ENCODE peak calls at places on chromosomes 7 and 10, in four cellular contexts. V is astrocyte of the spinal cord, A is NB4, S is HCT116. X is an unnamed sample.
A peak's percentile ranks its signal among the peaks of the same experiment; 100 is the strongest.

GRCh38 chr7:137950263-137950621 is 51.6 kb downstream of the CREB3L2 start:
- DNase-seq in S (no peak), V (no peak), A (no peak), X (no peak)

GRCh38 chr7:106110238-106110560 is 1.9 kb downstream of the SYPL1 start:
- DNase-seq in S (no peak), A (peak; percentile 64), V (peak; percentile 9), X (no peak)

GRCh38 chr10:31749981-31750850 is 178.4 kb downstream of the ARHGAP12 start:
- DNase-seq in A (no peak), V (peak; percentile 42), S (no peak), X (no peak)

GRCh38 chr7:159166530-159166929 is 21.9 kb upstream of the VIPR2 start:
- DNase-seq in V (no peak), S (no peak), A (no peak), X (no peak)

GRCh38 chr10:49803988-49804387 is 41.9 kb upstream of the OGDHL start:
- DNase-seq in A (no peak), S (no peak), V (no peak), X (no peak)

GRCh38 chr10:121645696-121646095 is 47.5 kb upstream of the FGFR2 start:
- DNase-seq in S (no peak), V (no peak), A (no peak), X (no peak)

GRCh38 chr7:125775319-125775718 is 845.7 kb upstream of the POT1 start:
- DNase-seq in S (no peak), A (no peak), V (no peak), X (no peak)

GRCh38 chr10:95221124-95221523 is 27.1 kb downstream of the ACSM6 start:
- DNase-seq in V (peak; percentile 50), A (no peak), S (no peak), X (no peak)

GRCh38 chr10:23534761-23535160 is 95.9 kb downstream of the OTUD1 start:
- DNase-seq in S (no peak), V (no peak), A (no peak), X (no peak)

GRCh38 chr10:46094197-46094500 is 48.1 kb upstream of the MSMB start:
- DNase-seq in V (no peak), A (no peak), S (no peak), X (no peak)

GRCh38 chr10:102152545-102152890 is 329 bp downstream of the NOLC1 start:
- DNase-seq in S (no peak), A (no peak), V (no peak), X (peak; percentile 50)

GRCh38 chr10:12681250-12681649 is 320.3 kb downstream of the CCDC3 start:
- DNase-seq in S (no peak), V (no peak), A (no peak), X (no peak)

GRCh38 chr7:74483402-74484336 is 30.0 kb downstream of the GTF2IRD1 start:
- DNase-seq in S (no peak), V (peak; percentile 64), A (no peak), X (no peak)

GRCh38 chr10:75404335-75405200 is 3.0 kb upstream of the ZNF503 start:
- DNase-seq in A (no peak), S (no peak), V (no peak), X (no peak)

GRCh38 chr10:110558034-110558433 is 9.5 kb upstream of the SMC3 start:
- DNase-seq in S (no peak), V (no peak), A (peak; percentile 61), X (no peak)

GRCh38 chr10:13505040-13505680 is 23.7 kb downstream of the BEND7 start:
- DNase-seq in S (no peak), V (no peak), A (no peak), X (no peak)

GRCh38 chr7:92832623-92833023 is 3.8 kb downstream of the CDK6 start:
- DNase-seq in S (no peak), V (no peak), A (no peak), X (no peak)

GRCh38 chr7:92827464-92827863 is 8.9 kb downstream of the CDK6 start:
- DNase-seq in A (no peak), V (no peak), S (no peak), X (no peak)

GRCh38 chr7:92831716-92832622 is 4.4 kb downstream of the CDK6 start:
- DNase-seq in S (no peak), A (peak; percentile 12), V (peak; percentile 87), X (peak; percentile 25)

GRCh38 chr7:92830532-92831110 is 5.8 kb downstream of the CDK6 start:
- DNase-seq in V (no peak), S (no peak), A (peak; percentile 22), X (peak; percentile 33)

GRCh38 chr7:92830047-92830446 is 6.3 kb downstream of the CDK6 start:
- DNase-seq in A (no peak), S (no peak), V (no peak), X (no peak)
- H3K4me3 ChIP-seq in A (no peak overlapping the region), S (no peak overlapping the region), V (no peak overlapping the region), X (peak overlapping the region; percentile 94)

GRCh38 chr7:37342170-37342569 is 106.5 kb downstream of the ELMO1 start:
- DNase-seq in V (no peak), S (no peak), A (peak; percentile 71), X (peak; percentile 38)
- H3K4me3 ChIP-seq in V (no peak overlapping the region), S (no peak overlapping the region), A (peak overlapping the region; percentile 90), X (peak overlapping the region; percentile 86)

DNA sequence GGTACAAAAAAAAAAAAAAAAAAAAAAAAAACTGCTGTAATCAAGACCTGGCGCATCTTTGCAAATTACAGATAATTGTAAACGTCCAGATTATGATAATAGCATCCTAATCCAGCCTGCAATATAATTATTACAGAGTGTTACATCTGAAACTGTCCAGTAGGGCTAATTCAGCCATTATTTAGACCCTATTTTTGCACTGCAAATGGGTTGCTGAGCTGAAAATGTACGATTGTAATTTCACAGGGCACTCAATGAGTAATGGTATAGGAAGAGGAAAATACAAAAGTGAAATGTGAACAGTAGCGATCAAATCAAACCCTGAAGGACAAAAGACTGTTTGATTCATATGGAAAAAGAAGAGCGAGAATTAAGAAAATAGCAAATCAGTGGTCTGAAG is 8.8 kb downstream of the DLX6 start:
- DNase-seq in A (no peak), S (no peak), V (no peak), X (no peak)
- H3K4me3 ChIP-seq in A (no peak overlapping the region), S (no peak overlapping the region), V (no peak overlapping the region), X (no peak overlapping the region)

GRCh38 chr7:97016392-97017196 is 8.0 kb downstream of the DLX5 start:
- DNase-seq in A (no peak), V (no peak), S (no peak), X (no peak)
- H3K4me3 ChIP-seq in A (no peak overlapping the region), V (no peak overlapping the region), S (no peak overlapping the region), X (no peak overlapping the region)

GRCh38 chr10:44416021-44416758 is 31.3 kb upstream of the CXCL12 start:
- DNase-seq in V (no peak), A (no peak), S (no peak), X (no peak)
- H3K4me3 ChIP-seq in V (no peak overlapping the region), A (no peak overlapping the region), S (no peak overlapping the region), X (no peak overlapping the region)

DNA sequence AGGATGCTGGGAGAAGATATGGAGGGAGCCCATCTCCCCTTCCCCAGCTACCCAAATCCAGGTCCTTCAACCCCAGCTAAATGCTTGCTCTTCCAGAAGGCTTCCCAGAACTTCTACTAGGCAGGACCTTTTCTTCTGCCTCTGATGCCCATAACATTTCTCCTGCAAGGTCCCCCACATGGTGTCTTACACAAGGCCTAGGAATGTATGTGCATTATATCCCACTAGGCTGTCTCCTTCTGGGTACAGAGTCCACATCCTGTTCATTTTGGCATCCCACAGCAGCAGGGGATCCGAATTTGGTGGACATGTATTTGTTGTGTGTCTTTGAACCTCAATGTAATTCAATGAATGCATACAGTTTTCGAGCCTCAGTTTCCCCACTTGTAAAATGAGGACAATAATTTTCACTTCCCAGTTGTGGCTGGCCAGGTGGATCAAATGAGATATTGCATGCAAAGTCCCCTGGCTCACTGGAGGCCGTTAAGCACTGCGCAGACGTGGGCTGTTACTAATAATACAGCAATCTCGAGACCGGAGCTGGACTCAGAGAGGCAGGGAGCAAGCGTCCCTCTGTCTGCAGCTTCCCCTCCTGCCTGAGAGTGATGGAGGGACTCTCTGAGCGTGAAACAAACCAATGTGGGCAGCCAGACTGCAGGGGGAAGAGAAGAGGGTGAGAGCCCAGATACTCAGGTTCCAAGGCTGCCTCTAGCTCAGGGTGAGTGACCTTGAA is 18.6 kb upstream of the YWHAG start:
- DNase-seq in S (no peak), V (no peak), A (no peak), X (no peak)
- H3K4me3 ChIP-seq in S (no peak overlapping the region), V (no peak overlapping the region), A (no peak overlapping the region), X (no peak overlapping the region)

GRCh38 chr7:77907281-77907680 is 108.7 kb downstream of the PHTF2 start:
- DNase-seq in A (no peak), S (no peak), V (no peak), X (no peak)
- H3K4me3 ChIP-seq in A (no peak overlapping the region), S (no peak overlapping the region), V (no peak overlapping the region), X (peak overlapping the region; percentile 37)

GRCh38 chr7:50781371-50781770 is 1.3 kb downstream of the GRB10 start:
- DNase-seq in A (no peak), S (no peak), V (no peak), X (no peak)

GRCh38 chr7:50783304-50783703 is 608 bp upstream of the GRB10 start:
- DNase-seq in A (no peak), S (no peak), V (no peak), X (no peak)

GRCh38 chr7:50783801-50784507 is 1.3 kb upstream of the GRB10 start:
- DNase-seq in A (no peak), V (peak; percentile 50), S (no peak), X (no peak)

GRCh38 chr7:50781894-50782293 is 802 bp downstream of the GRB10 start:
- DNase-seq in A (no peak), V (no peak), S (no peak), X (no peak)

GRCh38 chr7:50782376-50783208 is at the start of gene GRB10:
- DNase-seq in S (no peak), V (peak; percentile 33), A (no peak), X (no peak)
- H3K4me3 ChIP-seq in S (no peak within 1 kb of the TSS), V (peak within 1 kb of the TSS; percentile 36), A (no peak within 1 kb of the TSS), X (no peak within 1 kb of the TSS)

X was measured in GM12865.